ENCODE peak calls at places on chromosomes 16 and 17, in ten cellular contexts. One of them, this sample, is unnamed.

GRCh38 chr16:12090162-12090552 is 113.6 kb downstream of the SNX29 start:
- DNase-seq in fibroblast of the conjunctiva: no peak
- DNase-seq in B cell: no peak
- DNase-seq in SHP77: no peak
- DNase-seq in lower leg skin: peak
- DNase-seq in activated T-helper 9 cell treated with anti-CD3 and anti-CD28 coated beads, Interleukin-2, amount 50 U/mL, for 16 hours: no peak
- DNase-seq in Calu3: no peak
- DNase-seq in Daoy: no peak
- DNase-seq in amniotic epithelial cell: peak
- DNase-seq in sciatic nerve: peak
- DNase-seq in this sample: no peak

GRCh38 chr16:15452456-15452855 is 18.1 kb downstream of the BMERB1 start:
- DNase-seq in fibroblast of the conjunctiva: no peak
- DNase-seq in B cell: no peak
- DNase-seq in SHP77: no peak
- DNase-seq in lower leg skin: no peak
- DNase-seq in activated T-helper 9 cell treated with anti-CD3 and anti-CD28 coated beads, Interleukin-2, amount 50 U/mL, for 16 hours: no peak
- DNase-seq in Calu3: no peak
- DNase-seq in Daoy: no peak
- DNase-seq in amniotic epithelial cell: no peak
- DNase-seq in sciatic nerve: no peak
- DNase-seq in this sample: no peak

GRCh38 chr16:56896244-56896643 is 31.2 kb downstream of the SLC12A3 start:
- DNase-seq in fibroblast of the conjunctiva: no peak
- DNase-seq in B cell: no peak
- DNase-seq in SHP77: no peak
- DNase-seq in lower leg skin: no peak
- DNase-seq in activated T-helper 9 cell treated with anti-CD3 and anti-CD28 coated beads, Interleukin-2, amount 50 U/mL, for 16 hours: no peak
- DNase-seq in Calu3: no peak
- DNase-seq in Daoy: no peak
- DNase-seq in amniotic epithelial cell: no peak
- DNase-seq in sciatic nerve: no peak
- DNase-seq in this sample: no peak

GRCh38 chr17:80337195-80337895 is 76.7 kb downstream of the RNF213 start:
- DNase-seq in fibroblast of the conjunctiva: no peak
- DNase-seq in B cell: no peak
- DNase-seq in SHP77: no peak
- DNase-seq in lower leg skin: no peak
- DNase-seq in activated T-helper 9 cell treated with anti-CD3 and anti-CD28 coated beads, Interleukin-2, amount 50 U/mL, for 16 hours: no peak
- DNase-seq in Calu3: no peak
- DNase-seq in Daoy: no peak
- DNase-seq in amniotic epithelial cell: no peak
- DNase-seq in sciatic nerve: no peak
- DNase-seq in this sample: no peak

GRCh38 chr16:53833145-53833544 is 129.2 kb downstream of the FTO start:
- DNase-seq in fibroblast of the conjunctiva: no peak
- DNase-seq in B cell: no peak
- DNase-seq in SHP77: no peak
- DNase-seq in lower leg skin: no peak
- DNase-seq in activated T-helper 9 cell treated with anti-CD3 and anti-CD28 coated beads, Interleukin-2, amount 50 U/mL, for 16 hours: no peak
- DNase-seq in Calu3: no peak
- DNase-seq in Daoy: no peak
- DNase-seq in amniotic epithelial cell: no peak
- DNase-seq in sciatic nerve: no peak
- DNase-seq in this sample: no peak

GRCh38 chr17:7132511-7133094 is 18.0 kb upstream of the ASGR2 start:
- DNase-seq in fibroblast of the conjunctiva: no peak
- DNase-seq in B cell: peak
- DNase-seq in SHP77: no peak
- DNase-seq in lower leg skin: no peak
- DNase-seq in activated T-helper 9 cell treated with anti-CD3 and anti-CD28 coated beads, Interleukin-2, amount 50 U/mL, for 16 hours: peak
- DNase-seq in Calu3: no peak
- DNase-seq in Daoy: no peak
- DNase-seq in amniotic epithelial cell: peak
- DNase-seq in sciatic nerve: peak
- DNase-seq in this sample: no peak

GRCh38 chr16:10895053-10895946 is 18.3 kb downstream of the CIITA start:
- DNase-seq in fibroblast of the conjunctiva: no peak
- DNase-seq in B cell: peak
- DNase-seq in SHP77: no peak
- DNase-seq in lower leg skin: no peak
- DNase-seq in activated T-helper 9 cell treated with anti-CD3 and anti-CD28 coated beads, Interleukin-2, amount 50 U/mL, for 16 hours: no peak
- DNase-seq in Calu3: peak
- DNase-seq in Daoy: peak
- DNase-seq in amniotic epithelial cell: peak
- DNase-seq in sciatic nerve: peak
- DNase-seq in this sample: no peak

GRCh38 chr16:27572711-27573110 is 22.8 kb downstream of the KATNIP start:
- DNase-seq in fibroblast of the conjunctiva: peak
- DNase-seq in B cell: no peak
- DNase-seq in SHP77: no peak
- DNase-seq in lower leg skin: no peak
- DNase-seq in activated T-helper 9 cell treated with anti-CD3 and anti-CD28 coated beads, Interleukin-2, amount 50 U/mL, for 16 hours: no peak
- DNase-seq in Calu3: no peak
- DNase-seq in Daoy: no peak
- DNase-seq in amniotic epithelial cell: peak
- DNase-seq in sciatic nerve: no peak
- DNase-seq in this sample: no peak

GRCh38 chr16:17744903-17745581 is 274.3 kb upstream of the XYLT1 start:
- DNase-seq in fibroblast of the conjunctiva: no peak
- DNase-seq in B cell: no peak
- DNase-seq in SHP77: no peak
- DNase-seq in lower leg skin: no peak
- DNase-seq in activated T-helper 9 cell treated with anti-CD3 and anti-CD28 coated beads, Interleukin-2, amount 50 U/mL, for 16 hours: no peak
- DNase-seq in Calu3: no peak
- DNase-seq in Daoy: no peak
- DNase-seq in amniotic epithelial cell: no peak
- DNase-seq in sciatic nerve: no peak
- DNase-seq in this sample: no peak

GRCh38 chr16:13269359-13269758 is 368.0 kb downstream of the SHISA9 start:
- DNase-seq in fibroblast of the conjunctiva: no peak
- DNase-seq in B cell: no peak
- DNase-seq in SHP77: no peak
- DNase-seq in lower leg skin: no peak
- DNase-seq in activated T-helper 9 cell treated with anti-CD3 and anti-CD28 coated beads, Interleukin-2, amount 50 U/mL, for 16 hours: no peak
- DNase-seq in Calu3: no peak
- DNase-seq in Daoy: no peak
- DNase-seq in amniotic epithelial cell: no peak
- DNase-seq in sciatic nerve: no peak
- DNase-seq in this sample: no peak

GRCh38 chr16:14641206-14641605 is 8.5 kb downstream of the BFAR start:
- DNase-seq in fibroblast of the conjunctiva: no peak
- DNase-seq in B cell: no peak
- DNase-seq in SHP77: no peak
- DNase-seq in lower leg skin: no peak
- DNase-seq in activated T-helper 9 cell treated with anti-CD3 and anti-CD28 coated beads, Interleukin-2, amount 50 U/mL, for 16 hours: no peak
- DNase-seq in Calu3: no peak
- DNase-seq in Daoy: no peak
- DNase-seq in amniotic epithelial cell: no peak
- DNase-seq in sciatic nerve: no peak
- DNase-seq in this sample: no peak

GRCh38 chr17:75508848-75509450 is 6.4 kb downstream of the CASKIN2 start:
- DNase-seq in fibroblast of the conjunctiva: no peak
- DNase-seq in B cell: no peak
- DNase-seq in SHP77: no peak
- DNase-seq in lower leg skin: no peak
- DNase-seq in activated T-helper 9 cell treated with anti-CD3 and anti-CD28 coated beads, Interleukin-2, amount 50 U/mL, for 16 hours: no peak
- DNase-seq in Calu3: no peak
- DNase-seq in Daoy: no peak
- DNase-seq in amniotic epithelial cell: no peak
- DNase-seq in sciatic nerve: no peak
- DNase-seq in this sample: no peak

GRCh38 chr17:29021251-29021650 is 15.4 kb upstream of the SEZ6 start:
- DNase-seq in fibroblast of the conjunctiva: no peak
- DNase-seq in B cell: no peak
- DNase-seq in SHP77: no peak
- DNase-seq in lower leg skin: no peak
- DNase-seq in activated T-helper 9 cell treated with anti-CD3 and anti-CD28 coated beads, Interleukin-2, amount 50 U/mL, for 16 hours: no peak
- DNase-seq in Calu3: no peak
- DNase-seq in Daoy: no peak
- DNase-seq in amniotic epithelial cell: no peak
- DNase-seq in sciatic nerve: no peak
- DNase-seq in this sample: no peak

GRCh38 chr16:11205754-11206459 is 50.1 kb downstream of the SOCS1 start:
- DNase-seq in fibroblast of the conjunctiva: no peak
- DNase-seq in B cell: no peak
- DNase-seq in SHP77: no peak
- DNase-seq in lower leg skin: no peak
- DNase-seq in activated T-helper 9 cell treated with anti-CD3 and anti-CD28 coated beads, Interleukin-2, amount 50 U/mL, for 16 hours: no peak
- DNase-seq in Calu3: peak
- DNase-seq in Daoy: peak
- DNase-seq in amniotic epithelial cell: no peak
- DNase-seq in sciatic nerve: no peak
- DNase-seq in this sample: no peak

GRCh38 chr16:1534021-1535020 is 855 bp downstream of the TMEM204 start:
- DNase-seq in fibroblast of the conjunctiva: no peak
- DNase-seq in B cell: no peak
- DNase-seq in SHP77: no peak
- DNase-seq in lower leg skin: no peak
- DNase-seq in activated T-helper 9 cell treated with anti-CD3 and anti-CD28 coated beads, Interleukin-2, amount 50 U/mL, for 16 hours: no peak
- DNase-seq in Calu3: no peak
- DNase-seq in Daoy: no peak
- DNase-seq in amniotic epithelial cell: peak
- DNase-seq in sciatic nerve: no peak
- DNase-seq in this sample: no peak

GRCh38 chr17:67008101-67008500 is 36.3 kb upstream of the CACNG1 start:
- DNase-seq in fibroblast of the conjunctiva: no peak
- DNase-seq in B cell: no peak
- DNase-seq in SHP77: no peak
- DNase-seq in lower leg skin: no peak
- DNase-seq in activated T-helper 9 cell treated with anti-CD3 and anti-CD28 coated beads, Interleukin-2, amount 50 U/mL, for 16 hours: no peak
- DNase-seq in Calu3: no peak
- DNase-seq in Daoy: no peak
- DNase-seq in amniotic epithelial cell: no peak
- DNase-seq in sciatic nerve: no peak
- DNase-seq in this sample: no peak

GRCh38 chr17:38579934-38580333 is 25.8 kb downstream of the SRCIN1 start:
- DNase-seq in fibroblast of the conjunctiva: peak
- DNase-seq in B cell: no peak
- DNase-seq in SHP77: peak
- DNase-seq in lower leg skin: no peak
- DNase-seq in activated T-helper 9 cell treated with anti-CD3 and anti-CD28 coated beads, Interleukin-2, amount 50 U/mL, for 16 hours: no peak
- DNase-seq in Calu3: peak
- DNase-seq in Daoy: peak
- DNase-seq in amniotic epithelial cell: peak
- DNase-seq in sciatic nerve: no peak
- DNase-seq in this sample: no peak

GRCh38 chr16:68229431-68230175 is 6.3 kb downstream of the ESRP2 start:
- DNase-seq in fibroblast of the conjunctiva: peak
- DNase-seq in B cell: peak
- DNase-seq in SHP77: peak
- DNase-seq in lower leg skin: peak
- DNase-seq in activated T-helper 9 cell treated with anti-CD3 and anti-CD28 coated beads, Interleukin-2, amount 50 U/mL, for 16 hours: peak
- DNase-seq in Calu3: peak
- DNase-seq in Daoy: no peak
- DNase-seq in amniotic epithelial cell: peak
- DNase-seq in sciatic nerve: peak
- DNase-seq in this sample: no peak

GRCh38 chr17:69524854-69525253 is 110.4 kb downstream of the MAP2K6 start:
- DNase-seq in fibroblast of the conjunctiva: no peak
- DNase-seq in B cell: no peak
- DNase-seq in SHP77: no peak
- DNase-seq in lower leg skin: no peak
- DNase-seq in activated T-helper 9 cell treated with anti-CD3 and anti-CD28 coated beads, Interleukin-2, amount 50 U/mL, for 16 hours: no peak
- DNase-seq in Calu3: peak
- DNase-seq in Daoy: no peak
- DNase-seq in amniotic epithelial cell: no peak
- DNase-seq in sciatic nerve: no peak
- DNase-seq in this sample: no peak

GRCh38 chr16:84190731-84191388 is at the start of gene ADAD2:
- DNase-seq in fibroblast of the conjunctiva: no peak
- DNase-seq in B cell: no peak
- DNase-seq in SHP77: no peak
- DNase-seq in lower leg skin: no peak
- DNase-seq in activated T-helper 9 cell treated with anti-CD3 and anti-CD28 coated beads, Interleukin-2, amount 50 U/mL, for 16 hours: no peak
- DNase-seq in Calu3: no peak
- DNase-seq in Daoy: no peak
- DNase-seq in amniotic epithelial cell: no peak
- DNase-seq in sciatic nerve: no peak
- DNase-seq in this sample: no peak

GRCh38 chr17:80152057-80152831 is 5.3 kb upstream of the EIF4A3 start:
- DNase-seq in fibroblast of the conjunctiva: no peak
- DNase-seq in B cell: no peak
- DNase-seq in SHP77: no peak
- DNase-seq in lower leg skin: no peak
- DNase-seq in activated T-helper 9 cell treated with anti-CD3 and anti-CD28 coated beads, Interleukin-2, amount 50 U/mL, for 16 hours: no peak
- DNase-seq in Calu3: no peak
- DNase-seq in Daoy: no peak
- DNase-seq in amniotic epithelial cell: peak
- DNase-seq in sciatic nerve: peak
- DNase-seq in this sample: no peak

GRCh38 chr17:43994272-43995149 is 9.9 kb upstream of the NAGS start:
- DNase-seq in fibroblast of the conjunctiva: peak
- DNase-seq in B cell: peak
- DNase-seq in SHP77: peak
- DNase-seq in lower leg skin: peak
- DNase-seq in activated T-helper 9 cell treated with anti-CD3 and anti-CD28 coated beads, Interleukin-2, amount 50 U/mL, for 16 hours: peak
- DNase-seq in Calu3: peak
- DNase-seq in Daoy: peak
- DNase-seq in amniotic epithelial cell: peak
- DNase-seq in sciatic nerve: peak
- DNase-seq in this sample: peak

GRCh38 chr16:21264226-21265036 is 13.7 kb downstream of the CRYM start:
- DNase-seq in fibroblast of the conjunctiva: no peak
- DNase-seq in B cell: no peak
- DNase-seq in SHP77: no peak
- DNase-seq in lower leg skin: no peak
- DNase-seq in activated T-helper 9 cell treated with anti-CD3 and anti-CD28 coated beads, Interleukin-2, amount 50 U/mL, for 16 hours: no peak
- DNase-seq in Calu3: no peak
- DNase-seq in Daoy: no peak
- DNase-seq in amniotic epithelial cell: no peak
- DNase-seq in sciatic nerve: no peak
- DNase-seq in this sample: no peak

GRCh38 chr17:81487487-81488275 is 24.9 kb downstream of the ACTG1 start:
- DNase-seq in fibroblast of the conjunctiva: no peak
- DNase-seq in B cell: peak
- DNase-seq in SHP77: peak
- DNase-seq in lower leg skin: peak
- DNase-seq in activated T-helper 9 cell treated with anti-CD3 and anti-CD28 coated beads, Interleukin-2, amount 50 U/mL, for 16 hours: peak
- DNase-seq in Calu3: peak
- DNase-seq in Daoy: peak
- DNase-seq in amniotic epithelial cell: peak
- DNase-seq in sciatic nerve: peak
- DNase-seq in this sample: peak

GRCh38 chr16:11485676-11486075 is 101.0 kb downstream of the LITAF start:
- DNase-seq in fibroblast of the conjunctiva: no peak
- DNase-seq in B cell: no peak
- DNase-seq in SHP77: no peak
- DNase-seq in lower leg skin: no peak
- DNase-seq in activated T-helper 9 cell treated with anti-CD3 and anti-CD28 coated beads, Interleukin-2, amount 50 U/mL, for 16 hours: no peak
- DNase-seq in Calu3: no peak
- DNase-seq in Daoy: no peak
- DNase-seq in amniotic epithelial cell: no peak
- DNase-seq in sciatic nerve: no peak
- DNase-seq in this sample: no peak

GRCh38 chr16:31488630-31489564 is 6.0 kb downstream of the SLC5A2 start:
- DNase-seq in fibroblast of the conjunctiva: no peak
- DNase-seq in B cell: no peak
- DNase-seq in SHP77: no peak
- DNase-seq in lower leg skin: no peak
- DNase-seq in activated T-helper 9 cell treated with anti-CD3 and anti-CD28 coated beads, Interleukin-2, amount 50 U/mL, for 16 hours: no peak
- DNase-seq in Calu3: no peak
- DNase-seq in Daoy: peak
- DNase-seq in amniotic epithelial cell: no peak
- DNase-seq in sciatic nerve: no peak
- DNase-seq in this sample: no peak

GRCh38 chr17:80943346-80944145 is 48.1 kb upstream of the CHMP6 start:
- DNase-seq in fibroblast of the conjunctiva: no peak
- DNase-seq in B cell: peak
- DNase-seq in SHP77: no peak
- DNase-seq in lower leg skin: no peak
- DNase-seq in activated T-helper 9 cell treated with anti-CD3 and anti-CD28 coated beads, Interleukin-2, amount 50 U/mL, for 16 hours: no peak
- DNase-seq in Calu3: no peak
- DNase-seq in Daoy: no peak
- DNase-seq in amniotic epithelial cell: no peak
- DNase-seq in sciatic nerve: peak
- DNase-seq in this sample: no peak

GRCh38 chr17:68198931-68199836 is 48.7 kb upstream of the AMZ2 start:
- DNase-seq in fibroblast of the conjunctiva: no peak
- DNase-seq in B cell: no peak
- DNase-seq in SHP77: no peak
- DNase-seq in lower leg skin: no peak
- DNase-seq in activated T-helper 9 cell treated with anti-CD3 and anti-CD28 coated beads, Interleukin-2, amount 50 U/mL, for 16 hours: no peak
- DNase-seq in Calu3: peak
- DNase-seq in Daoy: peak
- DNase-seq in amniotic epithelial cell: no peak
- DNase-seq in sciatic nerve: no peak
- DNase-seq in this sample: no peak

This sample was measured in lung.